ENCODE peak calls at places on chromosomes 3 and 15, in six cellular contexts. N is GM23338; C is CD8-positive, alpha-beta memory T cell; H is psoas muscle; O is CD4-positive, alpha-beta T cell; P is uterus. I is an unnamed sample.

GRCh38 chr3:126355777-126356372 is 1.3 kb downstream of the KLF15 start:
- DNase-seq in N (peak), C (no peak), H (peak), O (no peak), P (peak), I (no peak)

GRCh38 chr3:170506556-170506955 is 79.3 kb downstream of the SLC7A14 start:
- DNase-seq in N (peak), C (no peak), H (no peak), O (no peak), P (no peak), I (no peak)

GRCh38 chr15:71386448-71387236 is 271.4 kb downstream of the THSD4 start:
- DNase-seq in N (peak), C (peak), H (no peak), O (no peak), P (no peak), I (no peak)

GRCh38 chr3:60633644-60634043 is 617.6 kb downstream of the FHIT start:
- DNase-seq in N (no peak), C (no peak), H (peak), O (no peak), P (no peak), I (no peak)

GRCh38 chr15:57875347-57875746 is 168.8 kb downstream of the POLR2M start:
- DNase-seq in N (no peak), C (no peak), H (no peak), O (no peak), P (no peak), I (no peak)

GRCh38 chr15:82228750-82229149 is 33.8 kb downstream of the EFL1 start:
- DNase-seq in N (no peak), C (no peak), H (no peak), O (no peak), P (no peak), I (no peak)

GRCh38 chr3:135034291-135034768 is 239.3 kb downstream of the EPHB1 start:
- DNase-seq in N (no peak), C (no peak), H (no peak), O (no peak), P (no peak), I (no peak)

GRCh38 chr15:45231061-45231576 is 20.9 kb upstream of the SLC28A2 start:
- DNase-seq in N (no peak), C (no peak), H (no peak), O (no peak), P (no peak), I (no peak)

GRCh38 chr15:85444329-85444605 is 63.9 kb downstream of the AKAP13 start:
- DNase-seq in N (no peak), C (no peak), H (no peak), O (no peak), P (no peak), I (no peak)

GRCh38 chr3:9809239-9809614 is 835 bp upstream of the TTLL3 start:
- DNase-seq in N (peak), C (peak), H (no peak), O (no peak), P (no peak), I (no peak)

GRCh38 chr15:39466428-39466827 is 114.5 kb upstream of the THBS1 start:
- DNase-seq in N (peak), C (no peak), H (peak), O (no peak), P (peak), I (no peak)

DNA sequence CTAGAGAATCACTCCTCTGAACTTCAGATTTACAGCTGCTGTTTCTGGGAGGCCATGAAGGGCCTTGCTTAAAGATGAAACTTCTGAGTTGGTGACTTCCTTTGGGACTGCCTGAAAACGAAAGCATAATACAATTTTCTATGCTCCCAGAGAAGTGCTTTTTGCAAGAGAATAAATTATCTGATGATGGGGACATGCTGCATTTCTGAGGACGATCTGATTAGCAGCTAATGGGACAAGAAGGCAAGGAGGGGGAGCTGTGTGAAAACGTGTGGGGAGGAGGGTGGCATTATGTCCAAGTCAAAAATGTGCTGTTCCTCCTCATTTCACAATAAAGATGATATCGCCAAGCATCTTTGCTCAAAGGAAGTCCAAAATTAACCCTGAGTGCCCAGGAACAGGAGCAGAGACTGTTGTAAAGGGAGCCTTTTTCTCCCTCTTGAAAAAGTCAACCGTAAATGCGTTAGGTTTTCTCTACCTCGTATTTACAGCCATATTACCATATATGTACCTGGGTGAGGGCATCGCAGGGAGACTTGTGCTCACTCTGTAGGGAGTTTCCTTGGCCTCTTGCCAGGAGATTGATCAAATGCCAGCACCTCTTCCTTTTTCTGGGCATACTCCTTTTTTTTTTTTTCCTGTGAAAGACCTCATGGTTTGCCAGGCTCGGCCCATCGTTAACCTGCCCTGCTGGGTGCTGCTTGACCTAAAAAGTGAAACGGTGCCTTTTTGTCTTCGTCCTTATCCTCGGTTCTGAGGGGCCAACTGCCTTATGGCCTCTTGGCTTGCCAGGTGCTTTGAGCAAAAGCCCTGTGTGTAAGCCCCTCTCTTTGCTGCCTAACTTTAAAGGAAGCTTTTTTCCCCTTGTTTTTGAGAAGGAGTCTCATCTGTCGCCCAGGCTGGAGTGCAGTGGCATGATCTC is 11.5 kb downstream of the ITPR1 start:
- DNase-seq in N (no peak), C (peak), H (no peak), O (peak), P (peak), I (peak)
- H3K27ac ChIP-seq in N (no peak), C (peak), H (no peak), O (peak), P (peak), I (no peak)

GRCh38 chr3:31893174-31893573 is 87.9 kb downstream of the OSBPL10 start:
- DNase-seq in N (no peak), C (no peak), H (no peak), O (no peak), P (no peak), I (no peak)

GRCh38 chr3:31895471-31895870 is 85.6 kb downstream of the OSBPL10 start:
- DNase-seq in N (no peak), C (no peak), H (no peak), O (no peak), P (no peak), I (peak)

GRCh38 chr3:31896026-31896425 is 85.0 kb downstream of the OSBPL10 start:
- DNase-seq in N (no peak), C (no peak), H (no peak), O (no peak), P (no peak), I (no peak)

GRCh38 chr3:31900583-31900982 is 80.5 kb downstream of the OSBPL10 start:
- DNase-seq in N (no peak), C (no peak), H (no peak), O (no peak), P (no peak), I (no peak)

DNA sequence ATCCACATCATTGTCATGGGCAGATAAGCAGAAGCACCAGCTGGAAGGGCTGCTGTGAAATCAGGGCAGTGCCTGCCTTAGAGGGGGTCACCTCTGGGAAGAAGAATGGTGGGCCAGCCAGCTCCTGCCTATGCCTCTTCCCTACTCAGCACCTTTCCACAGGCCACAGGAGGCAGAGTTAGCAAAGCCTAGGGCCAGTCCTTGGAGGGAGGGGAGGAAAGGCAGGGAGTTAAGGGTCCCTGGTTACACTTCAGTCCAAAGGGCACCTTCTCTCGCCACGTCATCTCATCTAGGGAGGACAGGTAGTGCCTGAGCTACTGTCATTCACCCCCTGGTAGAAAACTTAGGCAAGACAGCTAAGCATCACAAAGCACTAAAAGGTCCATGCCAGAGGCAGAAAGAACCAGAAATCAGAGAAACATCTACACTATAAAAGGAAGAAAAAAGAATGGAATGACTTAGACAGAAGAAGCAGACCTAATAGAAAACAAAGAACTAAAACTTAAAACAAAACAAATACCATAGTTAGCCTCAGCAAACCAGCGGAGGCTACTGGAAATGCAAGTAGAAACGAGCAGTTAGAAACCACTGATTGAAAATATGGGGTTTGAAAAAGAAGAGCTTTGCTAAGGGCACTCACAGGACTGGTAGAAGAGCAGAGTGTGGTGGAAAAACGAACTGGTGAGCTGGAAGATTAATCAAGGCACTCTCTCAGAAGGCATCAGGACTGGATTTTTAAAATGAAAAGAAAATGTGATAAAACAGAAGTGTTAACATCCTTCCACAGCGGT is 84.2 kb downstream of the OSBPL10 start:
- DNase-seq in N (peak), C (no peak), H (no peak), O (no peak), P (no peak), I (no peak)
- H3K27ac ChIP-seq in N (peak), C (no peak), H (no peak), O (no peak), P (no peak), I (peak)

GRCh38 chr3:43203022-43203421 is 83.3 kb upstream of the SNRK start:
- DNase-seq in N (no peak), C (no peak), H (no peak), O (no peak), P (no peak), I (no peak)

GRCh38 chr3:43207628-43208085 is 78.7 kb upstream of the SNRK start:
- DNase-seq in N (no peak), C (no peak), H (no peak), O (no peak), P (no peak), I (no peak)

GRCh38 chr3:43210049-43211027 is 76.0 kb upstream of the SNRK start:
- DNase-seq in N (no peak), C (no peak), H (no peak), O (no peak), P (no peak), I (no peak)

GRCh38 chr3:43211681-43212080 is 74.7 kb upstream of the SNRK start:
- DNase-seq in N (no peak), C (no peak), H (no peak), O (no peak), P (no peak), I (no peak)

DNA sequence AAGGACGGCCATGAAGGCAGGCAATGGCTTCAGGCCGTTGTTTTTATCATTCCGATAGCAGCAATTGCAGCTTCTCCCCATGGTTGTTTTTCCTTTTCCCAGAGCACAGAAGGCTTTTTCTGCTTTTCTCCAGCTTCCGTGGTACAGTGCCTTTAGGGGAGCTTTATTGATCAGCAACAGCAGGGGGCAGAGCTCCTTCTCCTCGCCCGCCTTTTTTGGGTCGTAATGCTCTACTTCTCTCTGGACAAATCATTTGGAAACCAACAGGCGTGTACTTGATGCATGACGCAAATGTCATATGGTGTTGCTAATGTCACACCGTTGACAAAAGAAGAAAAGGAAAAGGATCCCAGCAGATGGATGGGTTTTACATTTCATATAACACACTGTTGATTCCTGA is 79.7 kb upstream of the SNRK start:
- DNase-seq in N (peak), C (no peak), H (no peak), O (no peak), P (no peak), I (no peak)
- H3K27ac ChIP-seq in N (no peak), C (no peak), H (no peak), O (no peak), P (no peak), I (no peak)

GRCh38 chr3:5324780-5325179 is 137.3 kb downstream of the EDEM1 start:
- DNase-seq in N (no peak), C (no peak), H (no peak), O (no peak), P (no peak), I (no peak)

GRCh38 chr3:5317572-5317971 is 130.1 kb downstream of the EDEM1 start:
- DNase-seq in N (no peak), C (no peak), H (no peak), O (no peak), P (no peak), I (no peak)

GRCh38 chr3:5321941-5322340 is 134.4 kb downstream of the EDEM1 start:
- DNase-seq in N (no peak), C (no peak), H (no peak), O (no peak), P (no peak), I (no peak)
- H3K27ac ChIP-seq in N (no peak), C (no peak), H (no peak), O (no peak), P (no peak), I (no peak)

GRCh38 chr15:67164401-67164791 is 90.1 kb downstream of the AAGAB start:
- DNase-seq in N (no peak), C (no peak), H (no peak), O (no peak), P (no peak), I (no peak)

GRCh38 chr15:67165653-67166260 is 88.7 kb downstream of the AAGAB start:
- DNase-seq in N (peak), C (no peak), H (no peak), O (no peak), P (no peak), I (no peak)

GRCh38 chr15:67164811-67165652 is 89.4 kb downstream of the AAGAB start:
- DNase-seq in N (peak), C (no peak), H (peak), O (no peak), P (no peak), I (no peak)

GRCh38 chr15:67167131-67167530 is 87.3 kb downstream of the AAGAB start:
- DNase-seq in N (no peak), C (no peak), H (no peak), O (no peak), P (no peak), I (no peak)

DNA sequence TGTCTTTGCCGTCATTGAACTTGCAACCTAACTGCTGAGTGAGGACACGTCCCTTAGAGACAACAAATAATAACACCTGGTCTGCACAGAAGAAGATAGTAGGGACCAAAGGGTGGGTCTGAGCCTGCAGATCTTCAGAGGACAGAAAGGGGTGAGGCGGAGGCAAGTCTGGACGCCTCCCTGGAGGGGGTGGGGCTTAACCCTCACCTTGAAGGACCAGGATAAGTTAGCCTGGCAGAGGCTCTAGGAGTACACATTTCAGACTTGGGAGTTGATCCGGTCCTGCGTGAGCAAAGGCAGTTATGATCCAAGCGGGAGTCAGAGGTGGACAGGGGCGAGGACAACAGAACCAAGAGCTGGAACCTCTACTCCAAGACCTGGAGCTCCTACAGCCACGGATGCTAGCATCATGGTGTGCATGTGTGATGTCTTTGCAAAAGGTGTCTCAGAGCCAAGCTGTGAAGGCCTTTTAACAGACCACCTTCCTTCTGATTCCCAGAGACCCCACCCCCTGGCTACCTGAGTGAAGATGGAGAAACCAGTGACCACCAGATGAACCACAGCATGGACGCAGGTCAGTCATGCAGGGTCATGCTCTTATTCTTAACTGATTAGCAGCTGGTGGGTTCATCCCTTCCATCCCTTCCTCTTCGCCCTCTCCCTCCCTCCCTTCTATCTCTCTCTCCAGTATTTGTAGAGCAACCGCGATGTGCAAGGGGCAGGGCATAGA is 88.0 kb downstream of the AAGAB start:
- DNase-seq in N (no peak), C (no peak), H (no peak), O (no peak), P (no peak), I (no peak)
- H3K27ac ChIP-seq in N (peak), C (no peak), H (peak), O (no peak), P (no peak), I (no peak)

GRCh38 chr3:185656321-185656840 is 70.3 kb downstream of the SENP2 start:
- DNase-seq in N (no peak), C (no peak), H (no peak), O (no peak), P (peak), I (peak)

GRCh38 chr3:185654758-185655145 is 68.7 kb downstream of the SENP2 start:
- DNase-seq in N (no peak), C (no peak), H (no peak), O (no peak), P (no peak), I (no peak)

GRCh38 chr3:185653949-185654757 is 68.1 kb downstream of the SENP2 start:
- DNase-seq in N (no peak), C (no peak), H (no peak), O (no peak), P (no peak), I (no peak)

GRCh38 chr3:185657211-185657610 is 71.1 kb downstream of the SENP2 start:
- DNase-seq in N (no peak), C (no peak), H (no peak), O (no peak), P (no peak), I (no peak)

DNA sequence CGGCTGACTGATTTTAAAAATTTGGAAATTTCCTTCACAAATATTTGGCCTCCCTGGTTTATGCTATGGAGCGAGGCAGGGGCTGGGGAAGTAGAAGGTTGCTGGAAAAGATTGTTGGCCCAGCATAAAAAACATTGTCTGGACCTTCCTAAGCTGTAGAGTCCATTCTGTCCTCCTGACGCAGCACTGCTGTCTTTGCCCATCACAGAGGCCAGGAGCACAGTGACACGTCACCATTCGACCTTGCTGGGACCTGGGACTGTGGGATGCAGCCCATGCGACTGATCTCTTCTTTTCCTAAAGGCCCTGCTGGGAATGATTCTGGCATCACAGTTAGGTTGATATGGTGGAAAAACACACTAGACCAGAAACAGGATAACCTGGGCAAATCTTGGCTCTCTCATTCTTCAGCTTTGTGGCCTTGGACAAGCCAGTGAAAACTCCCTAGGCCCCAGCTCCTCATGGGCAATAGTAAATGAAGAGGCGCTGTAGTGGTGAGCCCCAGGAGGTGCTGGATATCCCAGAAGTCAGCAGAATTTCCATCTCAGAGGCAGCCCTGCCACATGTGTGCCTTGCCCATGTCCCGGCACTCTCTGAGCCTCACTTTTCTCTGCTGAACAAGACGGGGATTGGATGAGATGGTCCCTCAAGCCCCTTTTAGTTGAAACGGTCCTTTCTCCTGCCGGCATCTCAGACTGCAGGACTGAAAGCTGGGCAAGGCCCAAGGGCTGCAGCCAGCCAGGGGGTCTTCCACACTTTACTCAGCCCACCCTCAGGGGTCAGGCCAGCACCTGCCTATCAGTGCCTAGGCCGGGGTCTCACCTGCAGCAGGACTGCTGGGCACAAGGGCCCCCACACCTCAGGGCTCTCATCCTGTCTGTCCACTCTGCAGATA is 69.6 kb downstream of the SENP2 start:
- DNase-seq in N (no peak), C (no peak), H (no peak), O (no peak), P (peak), I (no peak)
- H3K27ac ChIP-seq in N (peak), C (no peak), H (no peak), O (no peak), P (peak), I (peak)

GRCh38 chr3:19250959-19251610 is 102.8 kb downstream of the KCNH8 start:
- DNase-seq in N (peak), C (no peak), H (no peak), O (no peak), P (no peak), I (no peak)
- H3K27ac ChIP-seq in N (no peak), C (no peak), H (no peak), O (no peak), P (no peak), I (no peak)

I was measured in mammary epithelial cell.